ENCODE peak calls at places on chromosomes 5 and 9, in nine cellular contexts. C is cardiac muscle cell, S is uterus, H is Panc1, T is heart left ventricle, I is fibroblast of lung, Y is body of pancreas, E is sigmoid colon, B is SJCRH30. A is an unnamed sample.
A peak's percentile ranks its signal among the peaks of the same experiment; 100 is the strongest.

GRCh38 chr9:72480931-72481330 is 40.5 kb upstream of the TMC1 start:
- DNase-seq in Y (no peak), I (peak; percentile 48), B (no peak), E (no peak), C (peak; percentile 32), S (no peak), T (no peak), H (no peak), A (no peak)

GRCh38 chr5:65127181-65127901 is 354.4 kb downstream of the ADAMTS6 start:
- DNase-seq in B (peak; percentile 54), H (no peak), S (no peak), I (peak; percentile 77), C (peak; percentile 21), Y (no peak), E (no peak), T (no peak), A (no peak)

GRCh38 chr5:160701403-160701802 is 150.6 kb downstream of the ATP10B start:
- DNase-seq in E (no peak), C (no peak), B (no peak), I (no peak), H (no peak), Y (no peak), S (no peak), T (no peak), A (no peak)

GRCh38 chr5:108295588-108296368 is 86.1 kb downstream of the FBXL17 start:
- DNase-seq in I (peak; percentile 17), H (peak; percentile 22), T (no peak), Y (no peak), S (no peak), E (no peak), B (no peak), C (peak; percentile 53), A (no peak)

GRCh38 chr5:132456553-132457361 is 33.8 kb downstream of the IRF1 start:
- DNase-seq in E (no peak), I (no peak), T (peak; percentile 81), Y (peak; percentile 77), H (no peak), B (no peak), C (peak; percentile 78), S (peak; percentile 56), A (peak; percentile 88)

GRCh38 chr9:110066929-110067716 is 140.8 kb downstream of the C9orf152 start:
- DNase-seq in E (no peak), B (no peak), T (no peak), C (peak; percentile 47), S (no peak), Y (no peak), H (no peak), I (no peak), A (no peak)

GRCh38 chr9:12771891-12772290 is 2.9 kb upstream of the LURAP1L start:
- DNase-seq in I (no peak), Y (no peak), B (no peak), C (no peak), S (no peak), E (no peak), H (no peak), T (no peak), A (no peak)

GRCh38 chr9:98409637-98410173 is 154.3 kb upstream of the TBC1D2 start:
- DNase-seq in C (peak; percentile 19), S (no peak), Y (no peak), E (no peak), H (no peak), B (no peak), I (no peak), T (no peak), A (no peak)

GRCh38 chr5:146499680-146500079 is 16.3 kb downstream of the GPR151 start:
- DNase-seq in H (no peak), T (no peak), Y (no peak), B (no peak), S (no peak), E (no peak), I (no peak), C (no peak), A (no peak)

GRCh38 chr5:146490089-146490843 is 25.7 kb downstream of the GPR151 start:
- DNase-seq in I (no peak), S (no peak), B (no peak), C (no peak), E (no peak), Y (no peak), T (no peak), H (no peak), A (no peak)

DNA sequence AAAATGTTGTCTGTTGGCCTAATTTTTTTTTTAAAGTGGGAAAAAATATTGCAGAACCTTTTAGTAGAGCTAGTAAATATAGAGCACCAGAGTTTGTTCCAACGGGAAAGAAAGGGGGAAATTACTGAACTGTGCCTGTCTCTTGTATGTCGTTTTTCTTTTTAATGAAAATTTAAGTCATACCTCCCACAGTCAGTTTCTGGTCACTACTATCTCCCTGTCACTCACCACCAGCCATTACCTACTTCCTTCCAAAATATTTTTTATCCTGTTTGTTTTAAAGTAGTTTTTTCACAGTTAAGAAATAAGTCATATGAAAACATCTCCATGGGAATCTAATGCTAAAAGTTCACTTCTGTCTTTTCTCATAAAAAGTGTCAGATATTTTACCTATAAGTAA is 21.3 kb downstream of the GPR151 start:
- DNase-seq in S (no peak), E (no peak), Y (no peak), B (no peak), T (no peak), I (no peak), H (no peak), C (no peak), A (no peak)
- H3K36me3 ChIP-seq in S (no peaks in the 10 kb centered on the region), E (peaks cover 3% of the 10 kb centered on the region), Y (no peaks in the 10 kb centered on the region), B (peaks cover 66% of the 10 kb centered on the region), T (peaks cover 61% of the 10 kb centered on the region), I (peaks cover 1% of the 10 kb centered on the region), H (peaks cover 31% of the 10 kb centered on the region), C (peaks cover 20% of the 10 kb centered on the region), A (no peaks in the 10 kb centered on the region)

DNA sequence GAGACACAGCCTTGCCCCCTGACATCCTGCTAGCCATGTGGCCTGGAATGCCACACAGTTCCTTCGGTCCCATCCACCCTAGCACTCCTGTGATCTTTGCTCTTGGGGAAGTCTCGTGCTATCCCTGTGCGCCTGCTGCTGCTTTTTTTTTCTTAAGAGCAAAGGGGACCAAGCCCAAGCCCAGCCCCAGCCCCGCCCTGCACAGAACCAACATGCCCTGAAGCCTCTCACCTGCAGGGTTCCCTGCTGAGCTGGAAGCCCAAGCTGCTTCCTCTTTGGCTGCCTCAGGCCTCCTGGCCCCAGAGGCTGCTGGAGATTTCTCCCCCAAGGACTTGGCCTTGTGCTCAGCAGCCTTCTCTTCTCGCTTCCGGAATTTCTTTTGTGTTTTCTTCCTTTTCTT is 1.8 kb downstream of the SURF6 start:
- DNase-seq in B (no peak), H (no peak), S (no peak), Y (no peak), T (no peak), E (peak; percentile 53), C (no peak), I (no peak), A (peak; percentile 38)
- H3K27ac ChIP-seq in B (no peak overlapping the region), H (no peak overlapping the region), S (no peak overlapping the region), Y (no peak overlapping the region), T (no peak overlapping the region), E (no peak overlapping the region), C (no peak overlapping the region), I (no peak overlapping the region), A (no peak overlapping the region)

GRCh38 chr5:181219262-181220177 is 3.6 kb upstream of the TRIM41 start:
- DNase-seq in Y (no peak), I (no peak), B (no peak), S (no peak), E (no peak), H (no peak), C (no peak), T (no peak), A (no peak)

GRCh38 chr5:181221792-181222629 is 1.1 kb upstream of the TRIM41 start:
- DNase-seq in Y (peak; percentile 96), S (peak; percentile 96), C (peak; percentile 93), B (peak; percentile 97), E (peak; percentile 97), T (peak; percentile 89), I (peak; percentile 93), H (peak; percentile 99), A (peak; percentile 98)

GRCh38 chr5:181222630-181223040 is 446 bp upstream of the TRIM41 start:
- DNase-seq in T (no peak), S (no peak), H (no peak), Y (no peak), E (no peak), C (no peak), I (peak; percentile 73), B (no peak), A (no peak)

GRCh38 chr5:181220178-181220515 is 2.9 kb upstream of the TRIM41 start:
- DNase-seq in Y (no peak), H (no peak), E (no peak), I (no peak), C (no peak), T (no peak), S (no peak), B (no peak), A (no peak)

DNA sequence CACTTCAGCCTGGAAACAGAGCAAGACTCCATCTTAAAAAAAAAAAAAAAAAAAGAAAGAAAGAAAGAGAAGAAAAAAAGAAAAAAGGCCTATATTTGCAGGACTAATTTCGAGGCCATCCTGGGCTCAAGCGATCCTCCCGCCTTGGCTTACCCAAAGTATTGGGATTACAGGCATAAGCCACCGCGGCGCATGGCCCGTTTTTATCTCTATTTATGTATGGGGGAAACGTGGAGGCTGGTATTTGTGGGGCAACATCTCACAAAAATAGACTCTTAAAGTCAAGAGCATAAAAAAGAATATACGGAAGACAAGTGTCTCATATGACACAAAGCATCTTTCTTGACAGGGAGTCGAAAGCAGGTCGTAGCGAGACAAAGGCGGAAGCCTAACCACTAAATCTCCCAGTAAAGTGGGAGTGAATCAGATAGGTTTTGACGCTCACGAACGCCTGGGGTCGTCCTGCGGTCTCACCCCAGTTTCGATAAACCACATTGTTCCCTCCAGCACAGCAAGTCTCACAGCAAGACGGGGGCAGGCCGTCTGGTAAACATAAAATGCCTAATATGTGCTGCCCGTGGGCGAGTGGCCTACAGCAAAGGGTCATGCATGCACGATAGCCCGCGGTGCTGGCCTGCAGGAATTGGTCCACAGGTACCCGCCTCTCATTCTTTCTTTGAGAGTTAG is 1.8 kb upstream of the TRIM41 start:
- DNase-seq in T (no peak), Y (no peak), E (no peak), H (no peak), I (no peak), S (no peak), B (no peak), C (no peak), A (no peak)
- H3K4me3 ChIP-seq in T (no peak overlapping the region), Y (no peak overlapping the region), E (no peak overlapping the region), H (peak overlapping the region; percentile 44), I (no peak overlapping the region), S (peak overlapping the region; percentile 76), B (peak overlapping the region; percentile 95), C (peak overlapping the region; percentile 80), A (no peak overlapping the region)

GRCh38 chr5:157327771-157328170 is 61.8 kb downstream of the CYFIP2 start:
- DNase-seq in I (no peak), E (no peak), S (no peak), B (no peak), T (no peak), C (no peak), Y (no peak), H (no peak), A (no peak)

GRCh38 chr5:157322581-157322980 is 56.7 kb downstream of the CYFIP2 start:
- DNase-seq in C (no peak), I (no peak), H (no peak), B (no peak), E (no peak), T (no peak), Y (no peak), S (no peak), A (no peak)

GRCh38 chr5:157326440-157327023 is 60.6 kb downstream of the CYFIP2 start:
- DNase-seq in H (no peak), B (no peak), I (no peak), Y (no peak), E (no peak), S (no peak), C (no peak), T (no peak), A (no peak)

GRCh38 chr5:157323107-157323706 is 57.3 kb downstream of the CYFIP2 start:
- DNase-seq in I (no peak), B (peak; percentile 37), T (no peak), C (no peak), S (no peak), E (no peak), Y (no peak), H (no peak), A (no peak)

DNA sequence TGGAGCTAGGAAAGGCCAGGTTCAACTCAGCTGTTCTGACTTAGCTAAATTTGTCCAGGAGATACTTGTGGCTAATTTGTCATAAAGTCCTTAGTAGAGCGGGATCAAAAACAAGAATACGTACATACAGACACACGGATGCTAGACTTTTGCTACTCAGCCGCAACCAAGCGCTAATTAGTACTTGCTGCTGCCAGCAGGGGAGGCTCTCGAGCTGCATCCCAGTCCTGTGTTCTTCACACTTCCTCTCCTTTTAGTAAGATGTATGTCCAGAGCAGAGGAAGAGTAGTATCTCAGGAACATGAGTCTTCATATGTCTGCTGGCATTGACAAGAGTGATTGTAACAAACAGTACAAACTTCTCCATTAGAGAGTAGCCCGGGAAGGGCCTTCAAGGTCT is 58.3 kb downstream of the CYFIP2 start:
- DNase-seq in I (no peak), T (no peak), Y (no peak), E (no peak), C (no peak), H (no peak), B (peak; percentile 19), S (no peak), A (no peak)
- H3K36me3 ChIP-seq in I (no peaks in the 10 kb centered on the region), T (peaks cover 25% of the 10 kb centered on the region), Y (no peaks in the 10 kb centered on the region), E (no peaks in the 10 kb centered on the region), C (peaks cover 60% of the 10 kb centered on the region), H (no peaks in the 10 kb centered on the region), B (no peaks in the 10 kb centered on the region), S (no peaks in the 10 kb centered on the region), A (no peaks in the 10 kb centered on the region)

A was measured in aorta.